ENCODE peak calls at places on chromosomes 5 and 9, in five cellular contexts. M is GM23248, D is SK-N-SH, P is HCT116, U is GM23338. B is an unnamed sample.

GRCh38 chr5:72451771-72452505 is 55.3 kb downstream of the ZNF366 start:
- DNase-seq in U (no peak), P (no peak), D (peak), M (peak), B (peak)

GRCh38 chr9:108664309-108665255 is 191.2 kb downstream of the ACTL7B start:
- DNase-seq in U (no peak), M (peak), P (no peak), D (no peak), B (peak)

GRCh38 chr5:94901071-94901979 is 282.9 kb downstream of the SLF1 start:
- DNase-seq in P (no peak), U (no peak), D (no peak), M (peak), B (peak)

GRCh38 chr5:17727212-17727611 is 93.0 kb downstream of the TAF11L14 start:
- DNase-seq in U (no peak), P (no peak), D (no peak), M (no peak), B (no peak)

GRCh38 chr9:126228779-126229444 is 97.7 kb upstream of the MVB12B start:
- DNase-seq in M (peak), U (peak), D (peak), P (peak), B (peak)

GRCh38 chr9:12815895-12816294 is 41.1 kb downstream of the LURAP1L start:
- DNase-seq in D (no peak), U (no peak), M (peak), P (no peak), B (no peak)

GRCh38 chr5:61053937-61054336 is 108.3 kb downstream of the SMIM15 start:
- DNase-seq in U (no peak), P (no peak), D (no peak), M (peak), B (no peak)

GRCh38 chr9:2967779-2968178 is 123.9 kb upstream of the PUM3 start:
- DNase-seq in D (no peak), U (no peak), P (no peak), M (peak), B (no peak)

GRCh38 chr9:18905883-18906649 is 126.9 kb downstream of the SAXO1 start:
- DNase-seq in P (no peak), D (no peak), M (peak), U (no peak), B (no peak)

GRCh38 chr5:41115281-41115680 is 44.1 kb upstream of the MROH2B start:
- DNase-seq in D (no peak), M (peak), U (peak), P (no peak), B (no peak)

GRCh38 chr5:137015540-137016116 is 483.5 kb downstream of the SPOCK1 start:
- DNase-seq in M (no peak), P (no peak), D (no peak), U (no peak), B (no peak)

GRCh38 chr9:68762570-68762969 is 57.5 kb downstream of the PIP5K1B start:
- DNase-seq in M (no peak), D (no peak), U (no peak), P (no peak), B (no peak)

GRCh38 chr5:55750499-55750898 is 12.6 kb downstream of the DDX4 start:
- DNase-seq in U (no peak), P (no peak), M (no peak), D (no peak), B (no peak)

GRCh38 chr5:60369391-60369790 is 330.6 kb downstream of the DEPDC1B start:
- DNase-seq in P (no peak), M (no peak), D (no peak), U (no peak), B (no peak)

GRCh38 chr9:110842169-110842568 is 173.6 kb downstream of the MUSK start:
- DNase-seq in P (peak), U (peak), D (no peak), M (no peak), B (peak)

GRCh38 chr5:2193923-2194555 is 311.3 kb upstream of the IRX4 start:
- DNase-seq in D (no peak), M (no peak), P (no peak), U (no peak), B (no peak)

GRCh38 chr9:2876726-2877125 is 32.8 kb upstream of the PUM3 start:
- DNase-seq in P (no peak), U (no peak), M (no peak), D (no peak), B (no peak)

GRCh38 chr9:19471737-19472648 is 63.2 kb downstream of the ACER2 start:
- DNase-seq in D (peak), M (peak), U (peak), P (peak), B (peak)

GRCh38 chr5:117060099-117060498 is 485.5 kb upstream of the SEMA6A start:
- DNase-seq in D (no peak), P (no peak), U (no peak), M (no peak), B (no peak)

GRCh38 chr5:173764321-173765029 is 123.7 kb upstream of the CPEB4 start:
- DNase-seq in D (no peak), U (peak), P (peak), M (peak), B (peak)

GRCh38 chr5:1437452-1437851 is 7.8 kb downstream of the SLC6A3 start:
- DNase-seq in U (peak), D (peak), M (peak), P (peak), B (peak)

GRCh38 chr9:124617477-124618141 is 110.4 kb upstream of the NR5A1 start:
- DNase-seq in D (peak), U (peak), M (peak), P (peak), B (peak)

GRCh38 chr5:160274483-160274931 is 37.9 kb downstream of the CCNJL start:
- DNase-seq in D (no peak), P (no peak), M (no peak), U (no peak), B (no peak)

GRCh38 chr5:172266071-172266675 is 17.4 kb downstream of the UBTD2 start:
- DNase-seq in P (no peak), D (no peak), U (peak), M (no peak), B (no peak)

GRCh38 chr5:41510176-41510831 is at the start of gene PLCXD3:
- DNase-seq in M (peak), D (peak), P (no peak), U (peak), B (peak)

DNA sequence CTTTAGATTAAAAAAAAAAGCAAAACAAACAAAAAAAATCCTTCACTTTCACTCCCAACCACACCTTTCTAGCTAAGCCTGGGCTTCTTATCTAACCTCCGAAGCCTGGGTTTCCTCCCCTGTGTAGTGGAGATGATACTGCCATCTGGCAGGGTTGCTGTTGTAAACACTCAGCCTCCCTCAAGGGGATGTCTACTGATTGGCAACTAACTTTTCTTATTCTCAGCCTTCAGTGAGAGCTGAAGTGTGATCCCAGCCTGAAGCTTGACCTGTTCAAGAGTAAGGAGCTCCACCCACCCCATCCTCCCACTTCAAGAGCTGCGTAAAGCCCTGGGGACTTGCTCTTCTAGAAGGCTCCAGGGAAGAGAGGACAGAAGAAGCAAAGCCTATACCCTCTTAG is 21.5 kb upstream of the WWC1 start:
- DNase-seq in M (no peak), D (peak), U (peak), P (no peak), B (peak)
- TF ChIP-seq EZH2phosphoT487 in M (no peak), D (no peak), U (no peak), P (no peak), B (no peak)

GRCh38 chr5:27252911-27253310 is 214.5 kb upstream of the CDH9 start:
- DNase-seq in P (no peak), M (no peak), U (no peak), D (no peak), B (no peak)
- H3K4me3 ChIP-seq in P (no peak), M (no peak), U (no peak), D (no peak), B (no peak)

GRCh38 chr5:178069909-178070308 is 43.4 kb upstream of the N4BP3 start:
- DNase-seq in U (peak), P (peak), D (no peak), M (peak), B (peak)
- TF ChIP-seq EZH2phosphoT487 in U (no peak), P (no peak), D (no peak), M (no peak), B (no peak)

GRCh38 chr5:87581661-87582060 is 168.9 kb upstream of the CCNH start:
- DNase-seq in D (no peak), P (no peak), M (no peak), U (no peak), B (no peak)
- H3K4me3 ChIP-seq in D (no peak), P (no peak), M (no peak), U (no peak), B (no peak)